ENCODE peak calls at places on chromosomes 12 and 14, in four cellular contexts. One of them, this sample, is unnamed.
A peak's percentile ranks its signal among the peaks of the same experiment; 100 is the strongest.

GRCh38 chr14:33564774-33565630 is 385.9 kb downstream of the EGLN3 start:
- DNase-seq in tibial artery: no peak
- DNase-seq in sigmoid colon: no peak
- DNase-seq in heart right ventricle: no peak
- DNase-seq in this sample: no peak

GRCh38 chr14:101360045-101360931 is 201.0 kb upstream of the DIO3 start:
- DNase-seq in tibial artery: peak; percentile 87
- DNase-seq in sigmoid colon: peak; percentile 98
- DNase-seq in heart right ventricle: peak; percentile 32
- DNase-seq in this sample: no peak

GRCh38 chr12:87425942-87426554 is 603.2 kb downstream of the C12orf50 start:
- DNase-seq in tibial artery: no peak
- DNase-seq in sigmoid colon: no peak
- DNase-seq in heart right ventricle: no peak
- DNase-seq in this sample: no peak

GRCh38 chr12:108609535-108610335 is 11.9 kb upstream of the TMEM119 start:
- DNase-seq in tibial artery: peak; percentile 79
- DNase-seq in sigmoid colon: peak; percentile 94
- DNase-seq in heart right ventricle: peak; percentile 73
- DNase-seq in this sample: no peak

GRCh38 chr14:68798621-68799020 is 5.8 kb upstream of the ZFP36L1 start:
- DNase-seq in tibial artery: no peak
- DNase-seq in sigmoid colon: no peak
- DNase-seq in heart right ventricle: no peak
- DNase-seq in this sample: no peak

GRCh38 chr12:106724934-106725333 is 49.5 kb upstream of the RIC8B start:
- DNase-seq in tibial artery: no peak
- DNase-seq in sigmoid colon: no peak
- DNase-seq in heart right ventricle: no peak
- DNase-seq in this sample: no peak

GRCh38 chr12:11666131-11666530 is 16.7 kb downstream of the ETV6 start:
- DNase-seq in tibial artery: no peak
- DNase-seq in sigmoid colon: no peak
- DNase-seq in heart right ventricle: no peak
- DNase-seq in this sample: no peak

GRCh38 chr12:84136862-84137367 is 775.7 kb downstream of the SLC6A15 start:
- DNase-seq in tibial artery: no peak
- DNase-seq in sigmoid colon: no peak
- DNase-seq in heart right ventricle: no peak
- DNase-seq in this sample: no peak

GRCh38 chr14:55610717-55611370 is 30.8 kb downstream of the KTN1 start:
- DNase-seq in tibial artery: no peak
- DNase-seq in sigmoid colon: no peak
- DNase-seq in heart right ventricle: no peak
- DNase-seq in this sample: no peak

GRCh38 chr12:75981773-75982564 is 49.6 kb downstream of the PHLDA1 start:
- DNase-seq in tibial artery: no peak
- DNase-seq in sigmoid colon: no peak
- DNase-seq in heart right ventricle: no peak
- DNase-seq in this sample: no peak

GRCh38 chr12:46165191-46165590 is 103.7 kb downstream of the SLC38A1 start:
- DNase-seq in tibial artery: no peak
- DNase-seq in sigmoid colon: no peak
- DNase-seq in heart right ventricle: no peak
- DNase-seq in this sample: no peak

GRCh38 chr14:64848239-64848638 is 31.5 kb downstream of the SPTB start:
- DNase-seq in tibial artery: no peak
- DNase-seq in sigmoid colon: no peak
- DNase-seq in heart right ventricle: no peak
- DNase-seq in this sample: no peak

GRCh38 chr14:60736494-60736893 is 1.9 kb downstream of the MNAT1 start:
- DNase-seq in tibial artery: no peak
- DNase-seq in sigmoid colon: no peak
- DNase-seq in heart right ventricle: no peak
- DNase-seq in this sample: no peak

GRCh38 chr12:60803147-60803546 is 1207.3 kb downstream of the SLC16A7 start:
- DNase-seq in tibial artery: no peak
- DNase-seq in sigmoid colon: no peak
- DNase-seq in heart right ventricle: no peak
- DNase-seq in this sample: no peak

GRCh38 chr12:79380402-79380801 is 310.4 kb downstream of the PAWR start:
- DNase-seq in tibial artery: no peak
- DNase-seq in sigmoid colon: no peak
- DNase-seq in heart right ventricle: no peak
- DNase-seq in this sample: no peak

GRCh38 chr12:79375050-79375449 is 315.7 kb downstream of the PAWR start:
- DNase-seq in tibial artery: no peak
- DNase-seq in sigmoid colon: no peak
- DNase-seq in heart right ventricle: no peak
- DNase-seq in this sample: no peak

GRCh38 chr12:79381246-79382208 is 309.2 kb downstream of the PAWR start:
- DNase-seq in tibial artery: no peak
- DNase-seq in sigmoid colon: no peak
- DNase-seq in heart right ventricle: no peak
- DNase-seq in this sample: no peak

GRCh38 chr12:79374543-79374942 is 316.2 kb downstream of the PAWR start:
- DNase-seq in tibial artery: no peak
- DNase-seq in sigmoid colon: no peak
- DNase-seq in heart right ventricle: no peak
- DNase-seq in this sample: no peak

GRCh38 chr12:79378496-79378895 is 312.3 kb downstream of the PAWR start:
- DNase-seq in tibial artery: no peak
- DNase-seq in sigmoid colon: no peak
- DNase-seq in heart right ventricle: no peak
- DNase-seq in this sample: no peak
- TF ChIP-seq CTCF in tibial artery: no peak
- TF ChIP-seq CTCF in sigmoid colon: no peak
- TF ChIP-seq CTCF in heart right ventricle: no peak
- TF ChIP-seq CTCF in this sample: no peak

GRCh38 chr12:121794532-121795028 is 1.1 kb upstream of the RHOF start:
- DNase-seq in tibial artery: no peak
- DNase-seq in sigmoid colon: peak; percentile 83
- DNase-seq in heart right ventricle: no peak
- DNase-seq in this sample: no peak

GRCh38 chr12:121793836-121794531 is 496 bp upstream of the RHOF start:
- DNase-seq in tibial artery: peak; percentile 84
- DNase-seq in sigmoid colon: peak; percentile 96
- DNase-seq in heart right ventricle: peak; percentile 92
- DNase-seq in this sample: peak; percentile 72

GRCh38 chr12:121793501-121793835 is at the start of gene RHOF:
- DNase-seq in tibial artery: no peak
- DNase-seq in sigmoid colon: no peak
- DNase-seq in heart right ventricle: peak; percentile 64
- DNase-seq in this sample: no peak

GRCh38 chr12:121796855-121797751 is 3.6 kb upstream of the RHOF start:
- DNase-seq in tibial artery: peak; percentile 97
- DNase-seq in sigmoid colon: peak; percentile 96
- DNase-seq in heart right ventricle: peak; percentile 96
- DNase-seq in this sample: peak; percentile 89

GRCh38 chr12:121795029-121795977 is 1.8 kb upstream of the RHOF start:
- DNase-seq in tibial artery: peak; percentile 90
- DNase-seq in sigmoid colon: peak; percentile 94
- DNase-seq in heart right ventricle: peak; percentile 91
- DNase-seq in this sample: peak; percentile 95
- H3K4me3 ChIP-seq in tibial artery: peak overlapping the region; percentile 28
- H3K4me3 ChIP-seq in sigmoid colon: peak overlapping the region; percentile 59
- H3K4me3 ChIP-seq in heart right ventricle: peak overlapping the region; percentile 60
- H3K4me3 ChIP-seq in this sample: peak overlapping the region; percentile 67

DNA sequence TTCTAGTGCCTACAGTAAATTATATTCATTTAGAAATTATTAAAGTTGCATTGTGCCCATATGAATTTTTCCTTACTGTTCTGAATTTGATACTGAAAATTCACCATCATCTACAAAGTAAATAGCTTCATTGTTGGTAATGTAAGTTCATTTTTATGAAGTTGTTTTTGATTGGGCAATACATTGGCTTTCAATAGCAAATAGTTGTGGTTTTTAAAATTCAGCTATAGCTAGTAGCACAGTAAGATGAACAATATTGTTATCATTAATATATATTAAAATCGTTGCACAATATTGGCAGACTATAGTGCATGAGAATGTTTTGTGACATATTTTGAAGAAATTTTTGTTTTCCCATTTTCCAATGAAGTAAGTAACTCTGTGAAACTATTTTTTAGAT is 575.0 kb downstream of the PRKD1 start:
- DNase-seq in tibial artery: no peak
- DNase-seq in sigmoid colon: no peak
- DNase-seq in heart right ventricle: no peak
- DNase-seq in this sample: no peak
- H3K36me3 ChIP-seq in tibial artery: no peaks in the 10 kb centered on the region
- H3K36me3 ChIP-seq in sigmoid colon: no peaks in the 10 kb centered on the region
- H3K36me3 ChIP-seq in heart right ventricle: no peaks in the 10 kb centered on the region
- H3K36me3 ChIP-seq in this sample: no peaks in the 10 kb centered on the region

GRCh38 chr12:104793280-104793679 is 164.8 kb downstream of the SLC41A2 start:
- DNase-seq in tibial artery: peak; percentile 68
- DNase-seq in sigmoid colon: no peak
- DNase-seq in heart right ventricle: no peak
- DNase-seq in this sample: peak; percentile 63
- TF ChIP-seq CTCF in tibial artery: no peak
- TF ChIP-seq CTCF in sigmoid colon: no peak
- TF ChIP-seq CTCF in heart right ventricle: no peak
- TF ChIP-seq CTCF in this sample: no peak

DNA sequence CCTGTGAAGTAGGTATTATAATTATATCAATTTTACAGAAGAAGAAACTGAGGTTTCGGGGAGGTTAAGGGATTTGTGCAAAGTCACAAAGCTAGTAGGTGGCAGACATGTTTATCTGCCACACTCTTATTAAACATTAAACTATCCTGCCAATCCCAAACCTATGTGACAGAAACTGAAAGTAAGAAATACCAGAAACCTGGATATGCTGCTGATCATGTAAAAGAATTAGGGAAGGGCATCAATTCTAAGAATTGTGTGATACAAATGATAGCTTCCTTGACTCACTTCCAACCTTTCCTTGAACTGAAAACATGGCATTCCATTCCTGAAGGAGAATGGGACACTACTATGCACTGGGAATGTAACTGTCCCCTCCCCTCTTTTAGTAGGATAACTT is 16.9 kb downstream of the TAOK3 start:
- DNase-seq in tibial artery: no peak
- DNase-seq in sigmoid colon: no peak
- DNase-seq in heart right ventricle: no peak
- DNase-seq in this sample: no peak
- H3K4me3 ChIP-seq in tibial artery: no peak overlapping the region
- H3K4me3 ChIP-seq in sigmoid colon: no peak overlapping the region
- H3K4me3 ChIP-seq in heart right ventricle: no peak overlapping the region
- H3K4me3 ChIP-seq in this sample: no peak overlapping the region

DNA sequence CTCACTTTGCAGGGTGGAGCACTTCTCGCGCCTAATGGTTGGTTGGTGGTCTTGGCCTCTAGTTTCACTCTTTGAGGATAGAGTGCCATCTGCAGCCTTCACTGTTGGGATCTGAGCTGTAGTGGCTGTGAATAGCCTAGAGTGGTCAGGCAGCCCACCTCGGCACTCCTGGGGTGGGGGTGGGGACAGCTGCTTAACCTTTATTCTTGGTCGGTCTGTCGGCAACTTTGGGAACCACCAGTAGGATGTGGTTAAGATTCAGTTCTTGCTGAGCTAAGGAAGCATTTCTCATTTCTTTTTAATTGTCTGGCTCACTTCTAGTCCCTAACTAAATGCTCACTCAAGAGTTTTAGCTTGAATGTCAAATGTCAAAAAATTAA is 21.1 kb downstream of the TMBIM6 start:
- DNase-seq in tibial artery: no peak
- DNase-seq in sigmoid colon: no peak
- DNase-seq in heart right ventricle: no peak
- DNase-seq in this sample: no peak
- H3K36me3 ChIP-seq in tibial artery: peaks cover 72% of the 10 kb centered on the region
- H3K36me3 ChIP-seq in sigmoid colon: peaks cover 71% of the 10 kb centered on the region
- H3K36me3 ChIP-seq in heart right ventricle: no peaks in the 10 kb centered on the region
- H3K36me3 ChIP-seq in this sample: peaks cover 79% of the 10 kb centered on the region

GRCh38 chr12:103620395-103620794 is 33.3 kb downstream of the STAB2 start:
- DNase-seq in tibial artery: no peak
- DNase-seq in sigmoid colon: no peak
- DNase-seq in heart right ventricle: no peak
- DNase-seq in this sample: no peak
- TF ChIP-seq CTCF in tibial artery: no peak
- TF ChIP-seq CTCF in sigmoid colon: no peak
- TF ChIP-seq CTCF in heart right ventricle: no peak
- TF ChIP-seq CTCF in this sample: no peak

GRCh38 chr12:110217996-110218674 is 62.9 kb upstream of the ATP2A2 start:
- DNase-seq in tibial artery: no peak
- DNase-seq in sigmoid colon: no peak
- DNase-seq in heart right ventricle: no peak
- DNase-seq in this sample: no peak
- H3K4me3 ChIP-seq in tibial artery: no peak overlapping the region
- H3K4me3 ChIP-seq in sigmoid colon: no peak overlapping the region
- H3K4me3 ChIP-seq in heart right ventricle: no peak overlapping the region
- H3K4me3 ChIP-seq in this sample: no peak overlapping the region

This sample was measured in ascending aorta.